ENCODE peak calls at places on chromosomes 11 and 22, in six cellular contexts. K, W, O, M, R and B are unnamed samples.

GRCh38 chr11:67409781-67410368 is 5.6 kb upstream of the CARNS1 start:
- DNase-seq in K (no peak), W (no peak), O (no peak), M (no peak), R (no peak), B (peak; percentile 92)

GRCh38 chr11:118476676-118477075 is 40.4 kb downstream of the KMT2A start:
- DNase-seq in K (no peak), W (no peak), O (no peak), M (no peak), R (no peak), B (no peak)

GRCh38 chr11:75245356-75246005 is 4.9 kb downstream of the TPBGL start:
- DNase-seq in K (no peak), W (no peak), O (no peak), M (no peak), R (no peak), B (no peak)

GRCh38 chr11:111634981-111635705 is 32.9 kb downstream of the SIK2 start:
- DNase-seq in K (peak; percentile 61), W (peak; percentile 80), O (no peak), M (no peak), R (no peak), B (peak; percentile 53)

GRCh38 chr11:23789938-23790371 is 706.9 kb upstream of the LUZP2 start:
- DNase-seq in K (no peak), W (peak; percentile 90), O (peak; percentile 13), M (no peak), R (peak; percentile 56), B (peak; percentile 20)

GRCh38 chr22:37639070-37639760 is at the start of gene SH3BP1:
- DNase-seq in K (peak; percentile 53), W (peak; percentile 21), O (peak; percentile 81), M (peak; percentile 15), R (no peak), B (peak; percentile 85)

GRCh38 chr11:133842053-133842452 is 3.3 kb downstream of the SPATA19 start:
- DNase-seq in K (no peak), W (no peak), O (no peak), M (no peak), R (no peak), B (no peak)

GRCh38 chr11:124538019-124538418 is 5.4 kb downstream of the OR8B12 start:
- DNase-seq in K (peak; percentile 69), W (peak; percentile 82), O (peak; percentile 19), M (no peak), R (no peak), B (no peak)

GRCh38 chr11:11965656-11966353 is 42.6 kb downstream of the DKK3 start:
- DNase-seq in K (no peak), W (no peak), O (no peak), M (no peak), R (no peak), B (no peak)

GRCh38 chr11:68009391-68010000 is 631 bp upstream of the ALDH3B1 start:
- DNase-seq in K (no peak), W (peak; percentile 38), O (no peak), M (peak; percentile 9), R (peak; percentile 55), B (no peak)

GRCh38 chr11:128694618-128695481 is 978 bp downstream of the FLI1 start:
- DNase-seq in K (peak; percentile 43), W (peak; percentile 41), O (peak; percentile 27), M (no peak), R (no peak), B (no peak)

GRCh38 chr11:117669616-117670015 is 127.4 kb downstream of the DSCAML1 start:
- DNase-seq in K (no peak), W (no peak), O (no peak), M (no peak), R (no peak), B (no peak)

GRCh38 chr11:14905104-14906033 is 13.3 kb upstream of the CYP2R1 start:
- DNase-seq in K (peak; percentile 11), W (peak; percentile 35), O (peak; percentile 43), M (no peak), R (no peak), B (no peak)

GRCh38 chr22:29337631-29338284 is 22.3 kb upstream of the RASL10A start:
- DNase-seq in K (no peak), W (no peak), O (no peak), M (no peak), R (no peak), B (no peak)

GRCh38 chr11:104705475-104706195 is 192.6 kb downstream of the CASP12 start:
- DNase-seq in K (no peak), W (peak; percentile 57), O (no peak), M (no peak), R (no peak), B (peak; percentile 5)

GRCh38 chr22:50089231-50090140 is at the start of gene MOV10L1:
- DNase-seq in K (no peak), W (peak; percentile 34), O (peak; percentile 63), M (no peak), R (no peak), B (no peak)